ENCODE peak calls at places on chromosomes 6 and 20, in five cellular contexts. One of them, this sample, is unnamed.

GRCh38 chr6:24931752-24932691 is 3.7 kb downstream of the RIPOR2 start:
- DNase-seq in GM12865: peak; percentile 82
- DNase-seq in body of pancreas: no peak
- DNase-seq in activated T-helper 9 cell treated with anti-CD3 and anti-CD28 coated beads, Interleukin-2, amount 50 U/mL, for 16 hours: no peak
- DNase-seq in lung microvascular endothelial cell: no peak
- DNase-seq in this sample: no peak

GRCh38 chr20:36097331-36097730 is 57.2 kb upstream of the EPB41L1 start:
- DNase-seq in lung microvascular endothelial cell: no peak
- DNase-seq in activated T-helper 9 cell treated with anti-CD3 and anti-CD28 coated beads, Interleukin-2, amount 50 U/mL, for 16 hours: no peak
- DNase-seq in body of pancreas: no peak
- DNase-seq in GM12865: no peak
- DNase-seq in this sample: no peak

GRCh38 chr6:17101422-17102257 is at the start of gene STMND1:
- DNase-seq in lung microvascular endothelial cell: peak; percentile 4
- DNase-seq in GM12865: peak; percentile 4
- DNase-seq in activated T-helper 9 cell treated with anti-CD3 and anti-CD28 coated beads, Interleukin-2, amount 50 U/mL, for 16 hours: no peak
- DNase-seq in body of pancreas: peak; percentile 90
- DNase-seq in this sample: peak; percentile 59

GRCh38 chr6:12891595-12891994 is 175.0 kb downstream of the PHACTR1 start:
- DNase-seq in lung microvascular endothelial cell: no peak
- DNase-seq in body of pancreas: no peak
- DNase-seq in activated T-helper 9 cell treated with anti-CD3 and anti-CD28 coated beads, Interleukin-2, amount 50 U/mL, for 16 hours: no peak
- DNase-seq in GM12865: no peak
- DNase-seq in this sample: no peak

GRCh38 chr20:17684077-17684888 is 2.2 kb upstream of the RRBP1 start:
- DNase-seq in GM12865: no peak
- DNase-seq in activated T-helper 9 cell treated with anti-CD3 and anti-CD28 coated beads, Interleukin-2, amount 50 U/mL, for 16 hours: no peak
- DNase-seq in lung microvascular endothelial cell: no peak
- DNase-seq in body of pancreas: peak; percentile 56
- DNase-seq in this sample: no peak

GRCh38 chr6:2738373-2738979 is 12.2 kb downstream of the MYLK4 start:
- DNase-seq in body of pancreas: peak; percentile 46
- DNase-seq in activated T-helper 9 cell treated with anti-CD3 and anti-CD28 coated beads, Interleukin-2, amount 50 U/mL, for 16 hours: no peak
- DNase-seq in GM12865: peak; percentile 64
- DNase-seq in lung microvascular endothelial cell: peak; percentile 80
- DNase-seq in this sample: peak; percentile 88

GRCh38 chr20:41200446-41201202 is 63.3 kb downstream of the PLCG1 start:
- DNase-seq in body of pancreas: no peak
- DNase-seq in activated T-helper 9 cell treated with anti-CD3 and anti-CD28 coated beads, Interleukin-2, amount 50 U/mL, for 16 hours: no peak
- DNase-seq in lung microvascular endothelial cell: peak; percentile 84
- DNase-seq in GM12865: no peak
- DNase-seq in this sample: no peak

GRCh38 chr6:40999498-41000070 is 39.4 kb downstream of the UNC5CL start:
- DNase-seq in body of pancreas: peak; percentile 78
- DNase-seq in GM12865: peak; percentile 47
- DNase-seq in lung microvascular endothelial cell: peak; percentile 15
- DNase-seq in activated T-helper 9 cell treated with anti-CD3 and anti-CD28 coated beads, Interleukin-2, amount 50 U/mL, for 16 hours: no peak
- DNase-seq in this sample: peak; percentile 22

GRCh38 chr6:144585217-144585814 is 300.2 kb downstream of the UTRN start:
- DNase-seq in GM12865: peak; percentile 30
- DNase-seq in lung microvascular endothelial cell: peak; percentile 59
- DNase-seq in body of pancreas: no peak
- DNase-seq in activated T-helper 9 cell treated with anti-CD3 and anti-CD28 coated beads, Interleukin-2, amount 50 U/mL, for 16 hours: no peak
- DNase-seq in this sample: peak; percentile 79

GRCh38 chr20:50425076-50425475 is 85.1 kb upstream of the PTPN1 start:
- DNase-seq in lung microvascular endothelial cell: no peak
- DNase-seq in body of pancreas: no peak
- DNase-seq in activated T-helper 9 cell treated with anti-CD3 and anti-CD28 coated beads, Interleukin-2, amount 50 U/mL, for 16 hours: no peak
- DNase-seq in GM12865: peak; percentile 18
- DNase-seq in this sample: peak; percentile 65

GRCh38 chr6:108541843-108542795 is 18.6 kb upstream of the FOXO3 start:
- DNase-seq in activated T-helper 9 cell treated with anti-CD3 and anti-CD28 coated beads, Interleukin-2, amount 50 U/mL, for 16 hours: peak; percentile 56
- DNase-seq in lung microvascular endothelial cell: peak; percentile 84
- DNase-seq in body of pancreas: peak; percentile 77
- DNase-seq in GM12865: peak; percentile 84
- DNase-seq in this sample: peak; percentile 81

GRCh38 chr6:31575335-31575901 is at the start of gene TNF:
- DNase-seq in lung microvascular endothelial cell: no peak
- DNase-seq in activated T-helper 9 cell treated with anti-CD3 and anti-CD28 coated beads, Interleukin-2, amount 50 U/mL, for 16 hours: peak; percentile 78
- DNase-seq in body of pancreas: no peak
- DNase-seq in GM12865: peak; percentile 94
- DNase-seq in this sample: peak; percentile 44

GRCh38 chr6:149437212-149437611 is 37.1 kb downstream of the SUMO4 start:
- DNase-seq in activated T-helper 9 cell treated with anti-CD3 and anti-CD28 coated beads, Interleukin-2, amount 50 U/mL, for 16 hours: no peak
- DNase-seq in GM12865: no peak
- DNase-seq in body of pancreas: no peak
- DNase-seq in lung microvascular endothelial cell: no peak
- DNase-seq in this sample: no peak

GRCh38 chr6:19492631-19493030 is 344.5 kb upstream of the ID4 start:
- DNase-seq in lung microvascular endothelial cell: no peak
- DNase-seq in GM12865: no peak
- DNase-seq in body of pancreas: no peak
- DNase-seq in activated T-helper 9 cell treated with anti-CD3 and anti-CD28 coated beads, Interleukin-2, amount 50 U/mL, for 16 hours: no peak
- DNase-seq in this sample: no peak

GRCh38 chr20:375265-375889 is 5.2 kb upstream of the TRIB3 start:
- DNase-seq in lung microvascular endothelial cell: no peak
- DNase-seq in GM12865: no peak
- DNase-seq in activated T-helper 9 cell treated with anti-CD3 and anti-CD28 coated beads, Interleukin-2, amount 50 U/mL, for 16 hours: no peak
- DNase-seq in body of pancreas: no peak
- DNase-seq in this sample: no peak

GRCh38 chr6:24126586-24127192 is 674 bp downstream of the NRSN1 start:
- DNase-seq in body of pancreas: peak; percentile 37
- DNase-seq in lung microvascular endothelial cell: peak; percentile 50
- DNase-seq in GM12865: peak; percentile 53
- DNase-seq in activated T-helper 9 cell treated with anti-CD3 and anti-CD28 coated beads, Interleukin-2, amount 50 U/mL, for 16 hours: no peak
- DNase-seq in this sample: peak; percentile 85

GRCh38 chr6:106619223-106619622 is 10.1 kb downstream of the RTN4IP1 start:
- DNase-seq in body of pancreas: no peak
- DNase-seq in lung microvascular endothelial cell: no peak
- DNase-seq in activated T-helper 9 cell treated with anti-CD3 and anti-CD28 coated beads, Interleukin-2, amount 50 U/mL, for 16 hours: no peak
- DNase-seq in GM12865: no peak
- DNase-seq in this sample: no peak

This sample was measured in A673.